ENCODE peak calls at places on chromosomes 2 and 18, in seven cellular contexts. F, J, P, T, D, I and C are unnamed samples.

GRCh38 chr2:126766897-126767296 is 110.9 kb downstream of the GYPC start:
- DNase-seq in F (no peak), J (no peak), P (no peak), T (no peak), D (no peak), I (no peak), C (no peak)

GRCh38 chr2:196568506-196568905 is 71.0 kb upstream of the CCDC150 start:
- DNase-seq in F (no peak), J (no peak), P (no peak), T (no peak), D (no peak), I (no peak), C (no peak)

GRCh38 chr2:232951181-232951580 is 61.9 kb downstream of the NGEF start:
- DNase-seq in F (no peak), J (no peak), P (no peak), T (no peak), D (no peak), I (no peak), C (no peak)

GRCh38 chr18:9364242-9364641 is 29.7 kb downstream of the TWSG1 start:
- DNase-seq in F (no peak), J (no peak), P (no peak), T (no peak), D (no peak), I (no peak), C (no peak)

GRCh38 chr18:59044855-59045254 is 94.8 kb upstream of the SEC11C start:
- DNase-seq in F (no peak), J (no peak), P (no peak), T (no peak), D (no peak), I (no peak), C (no peak)

GRCh38 chr2:30691091-30691947 is 115.9 kb downstream of the CAPN13 start:
- DNase-seq in F (no peak), J (no peak), P (no peak), T (no peak), D (no peak), I (no peak), C (no peak)

GRCh38 chr2:70412294-70413075 is 110.6 kb upstream of the FAM136A start:
- DNase-seq in F (no peak), J (no peak), P (no peak), T (no peak), D (no peak), I (peak), C (no peak)

GRCh38 chr2:219104107-219105050 is 43.7 kb upstream of the IHH start:
- DNase-seq in F (no peak), J (peak), P (no peak), T (peak), D (no peak), I (peak), C (no peak)

GRCh38 chr18:43526436-43527150 is 249.3 kb upstream of the SYT4 start:
- DNase-seq in F (no peak), J (no peak), P (no peak), T (no peak), D (no peak), I (peak), C (no peak)

GRCh38 chr2:69744456-69744855 is 2.5 kb downstream of the ANXA4 start:
- DNase-seq in F (no peak), J (no peak), P (no peak), T (no peak), D (no peak), I (no peak), C (no peak)

GRCh38 chr2:70921031-70921430 is 14.7 kb upstream of the ATP6V1B1 start:
- DNase-seq in F (no peak), J (no peak), P (no peak), T (no peak), D (no peak), I (no peak), C (no peak)

GRCh38 chr2:216884347-216884746 is 24.5 kb upstream of the TNP1 start:
- DNase-seq in F (no peak), J (no peak), P (no peak), T (no peak), D (no peak), I (no peak), C (no peak)

GRCh38 chr2:70789304-70790078 is 952 bp downstream of the FIGLA start:
- DNase-seq in F (peak), J (peak), P (peak), T (peak), D (peak), I (peak), C (no peak)

GRCh38 chr2:240963065-240963375 is 35.4 kb upstream of the SNED1 start:
- DNase-seq in F (no peak), J (no peak), P (no peak), T (no peak), D (no peak), I (no peak), C (no peak)

GRCh38 chr2:1717129-1717528 is 27.2 kb downstream of the PXDN start:
- DNase-seq in F (no peak), J (no peak), P (no peak), T (no peak), D (no peak), I (no peak), C (no peak)

GRCh38 chr2:238787507-238787906 is 60.4 kb upstream of the TWIST2 start:
- DNase-seq in F (no peak), J (no peak), P (no peak), T (no peak), D (no peak), I (no peak), C (no peak)

GRCh38 chr2:190318514-190318913 is 1.1 kb downstream of the HIBCH start:
- DNase-seq in F (no peak), J (no peak), P (no peak), T (no peak), D (no peak), I (no peak), C (no peak)

GRCh38 chr2:27033253-27033852 is 588 bp downstream of the TMEM214 start:
- DNase-seq in F (no peak), J (no peak), P (no peak), T (no peak), D (no peak), I (no peak), C (no peak)

GRCh38 chr2:241112592-241112991 is 10.5 kb upstream of the MTERF4 start:
- DNase-seq in F (no peak), J (no peak), P (no peak), T (no peak), D (no peak), I (no peak), C (no peak)

GRCh38 chr2:219249203-219249980 is 3.7 kb upstream of the TUBA4B start:
- DNase-seq in F (no peak), J (peak), P (peak), T (peak), D (peak), I (peak), C (peak)